ENCODE peak calls at places on chromosome 14, in ten cellular contexts. H is stimulated activated naive CD8-positive, alpha-beta T cell treated with anti-CD3 and anti-CD28 coated beads, Interleukin-15, amount 100 ng/mL, for 72 hours; I is activated naive CD4-positive, alpha-beta T cell treated with anti-CD3 and anti-CD28 coated beads for 36 hours; R is nephron progenitor cell; Y is GM10248; G is effector memory CD4-positive, alpha-beta T cell; P is Panc1; X is Calu3; E is CD4-positive, CD25-positive, alpha-beta regulatory T cell; J is fibroblast of the aortic adventitia. K is an unnamed sample.

GRCh38 chr14:33271216-33271615 is 332.5 kb downstream of the NPAS3 start:
- DNase-seq in H (no peak), I (no peak), R (no peak), Y (no peak), G (no peak), P (no peak), X (no peak), E (no peak), J (no peak), K (no peak)

GRCh38 chr14:49982522-49982951 is 89.7 kb downstream of the ARF6 start:
- DNase-seq in H (no peak), I (no peak), R (no peak), Y (no peak), G (peak; percentile 49), P (no peak), X (no peak), E (no peak), J (peak; percentile 95), K (no peak)

GRCh38 chr14:73712540-73713141 is 1.5 kb downstream of the PNMA1 start:
- DNase-seq in H (peak; percentile 53), I (peak; percentile 76), R (no peak), Y (peak; percentile 66), G (no peak), P (no peak), X (no peak), E (peak; percentile 53), J (peak; percentile 25), K (no peak)

GRCh38 chr14:60760648-60761364 is 26.2 kb downstream of the MNAT1 start:
- DNase-seq in H (no peak), I (no peak), R (no peak), Y (no peak), G (no peak), P (no peak), X (peak; percentile 52), E (no peak), J (no peak), K (no peak)

GRCh38 chr14:22071001-22071400 is 397.4 kb upstream of the OR4E1 start:
- DNase-seq in H (no peak), I (peak; percentile 69), R (no peak), Y (peak; percentile 23), G (peak; percentile 44), P (no peak), X (no peak), E (peak; percentile 75), J (no peak), K (no peak)

GRCh38 chr14:49895480-49895879 is 2.6 kb downstream of the ARF6 start:
- DNase-seq in H (no peak), I (no peak), R (no peak), Y (no peak), G (no peak), P (no peak), X (no peak), E (peak; percentile 61), J (no peak), K (no peak)

GRCh38 chr14:102776761-102777710 is at the start of gene TRAF3:
- DNase-seq in H (peak; percentile 77), I (peak; percentile 83), R (peak; percentile 75), Y (peak; percentile 94), G (peak; percentile 83), P (no peak), X (peak; percentile 70), E (peak; percentile 87), J (peak; percentile 72), K (peak; percentile 80)

GRCh38 chr14:94974893-94975292 is 182.4 kb downstream of the DICER1 start:
- DNase-seq in H (no peak), I (no peak), R (no peak), Y (no peak), G (no peak), P (no peak), X (no peak), E (no peak), J (no peak), K (no peak)

GRCh38 chr14:41873379-41874034 is 266.8 kb downstream of the LRFN5 start:
- DNase-seq in H (no peak), I (no peak), R (no peak), Y (no peak), G (no peak), P (no peak), X (no peak), E (no peak), J (peak; percentile 25), K (no peak)

GRCh38 chr14:94458558-94459200 is 6.1 kb upstream of the SERPINA11 start:
- DNase-seq in H (no peak), I (no peak), R (no peak), Y (no peak), G (no peak), P (no peak), X (no peak), E (no peak), J (peak; percentile 47), K (no peak)

GRCh38 chr14:104369208-104369607 is 210.4 kb upstream of the C14orf180 start:
- DNase-seq in H (no peak), I (no peak), R (no peak), Y (no peak), G (no peak), P (no peak), X (no peak), E (no peak), J (no peak), K (no peak)

GRCh38 chr14:95647926-95648325 is 38.3 kb upstream of the TCL1B start:
- DNase-seq in H (no peak), I (no peak), R (no peak), Y (no peak), G (no peak), P (no peak), X (no peak), E (no peak), J (no peak), K (no peak)

GRCh38 chr14:100237735-100238418 is 1.1 kb upstream of the YY1 start:
- DNase-seq in H (peak; percentile 64), I (peak; percentile 79), R (peak; percentile 53), Y (peak; percentile 57), G (no peak), P (no peak), X (peak; percentile 63), E (peak; percentile 71), J (peak; percentile 44), K (no peak)